ENCODE peak calls at places on chromosomes 11 and 22, in six cellular contexts. One of them, this sample, is unnamed.

GRCh38 chr11:120068114-120068573 is 69.8 kb downstream of the TRIM29 start:
- DNase-seq in A549: no peak
- DNase-seq in IMR-90: peak; percentile 47
- DNase-seq in heart right ventricle: no peak
- DNase-seq in cardiac muscle cell: peak; percentile 59
- DNase-seq in colonic mucosa: no peak
- DNase-seq in this sample: peak; percentile 11

GRCh38 chr22:48112687-48113521 is 1350.5 kb downstream of the TBC1D22A start:
- DNase-seq in A549: peak; percentile 14
- DNase-seq in IMR-90: no peak
- DNase-seq in heart right ventricle: no peak
- DNase-seq in cardiac muscle cell: no peak
- DNase-seq in colonic mucosa: no peak
- DNase-seq in this sample: no peak

GRCh38 chr22:22752556-22753477 is 108.4 kb downstream of the GGTLC2 start:
- DNase-seq in A549: no peak
- DNase-seq in IMR-90: peak; percentile 47
- DNase-seq in heart right ventricle: no peak
- DNase-seq in cardiac muscle cell: peak; percentile 88
- DNase-seq in colonic mucosa: no peak
- DNase-seq in this sample: no peak

GRCh38 chr22:25940479-25940878 is 198.5 kb downstream of the MYO18B start:
- DNase-seq in A549: no peak
- DNase-seq in IMR-90: no peak
- DNase-seq in heart right ventricle: no peak
- DNase-seq in cardiac muscle cell: no peak
- DNase-seq in colonic mucosa: no peak
- DNase-seq in this sample: no peak

GRCh38 chr11:120021978-120022377 is 115.9 kb downstream of the TRIM29 start:
- DNase-seq in A549: no peak
- DNase-seq in IMR-90: no peak
- DNase-seq in heart right ventricle: no peak
- DNase-seq in cardiac muscle cell: no peak
- DNase-seq in colonic mucosa: no peak
- DNase-seq in this sample: peak; percentile 19

GRCh38 chr11:73969991-73970800 is 12.4 kb downstream of the UCP2 start:
- DNase-seq in A549: no peak
- DNase-seq in IMR-90: no peak
- DNase-seq in heart right ventricle: no peak
- DNase-seq in cardiac muscle cell: no peak
- DNase-seq in colonic mucosa: no peak
- DNase-seq in this sample: peak; percentile 28

GRCh38 chr11:132296946-132297610 is 926.7 kb downstream of the NTM start:
- DNase-seq in A549: no peak
- DNase-seq in IMR-90: no peak
- DNase-seq in heart right ventricle: no peak
- DNase-seq in cardiac muscle cell: no peak
- DNase-seq in colonic mucosa: no peak
- DNase-seq in this sample: no peak

GRCh38 chr11:67281552-67282150 is 7.5 kb upstream of the ANKRD13D start:
- DNase-seq in A549: no peak
- DNase-seq in IMR-90: no peak
- DNase-seq in heart right ventricle: no peak
- DNase-seq in cardiac muscle cell: no peak
- DNase-seq in colonic mucosa: no peak
- DNase-seq in this sample: peak; percentile 22

GRCh38 chr11:61826930-61827572 is 1.0 kb upstream of the FADS2 start:
- DNase-seq in A549: no peak
- DNase-seq in IMR-90: no peak
- DNase-seq in heart right ventricle: no peak
- DNase-seq in cardiac muscle cell: no peak
- DNase-seq in colonic mucosa: no peak
- DNase-seq in this sample: no peak

GRCh38 chr22:48299124-48299523 is 1528.5 kb downstream of the BRD1 start:
- DNase-seq in A549: no peak
- DNase-seq in IMR-90: no peak
- DNase-seq in heart right ventricle: no peak
- DNase-seq in cardiac muscle cell: no peak
- DNase-seq in colonic mucosa: peak; percentile 10
- DNase-seq in this sample: no peak

GRCh38 chr22:29479417-29480261 is at the start of gene NEFH:
- DNase-seq in A549: no peak
- DNase-seq in IMR-90: no peak
- DNase-seq in heart right ventricle: no peak
- DNase-seq in cardiac muscle cell: no peak
- DNase-seq in colonic mucosa: no peak
- DNase-seq in this sample: no peak

GRCh38 chr11:83655996-83656395 is 369.8 kb upstream of the CCDC90B start:
- DNase-seq in A549: no peak
- DNase-seq in IMR-90: no peak
- DNase-seq in heart right ventricle: no peak
- DNase-seq in cardiac muscle cell: no peak
- DNase-seq in colonic mucosa: no peak
- DNase-seq in this sample: no peak

GRCh38 chr11:68120212-68121066 is 749 bp downstream of the CHKA start:
- DNase-seq in A549: no peak
- DNase-seq in IMR-90: peak; percentile 26
- DNase-seq in heart right ventricle: peak; percentile 42
- DNase-seq in cardiac muscle cell: peak; percentile 46
- DNase-seq in colonic mucosa: peak; percentile 68
- DNase-seq in this sample: peak; percentile 81

GRCh38 chr22:17969732-17970131 is 54.6 kb downstream of the MICAL3 start:
- DNase-seq in A549: peak; percentile 89
- DNase-seq in IMR-90: peak; percentile 99
- DNase-seq in heart right ventricle: no peak
- DNase-seq in cardiac muscle cell: peak; percentile 96
- DNase-seq in colonic mucosa: no peak
- DNase-seq in this sample: no peak

GRCh38 chr11:11534981-11535380 is 86.8 kb downstream of the GALNT18 start:
- DNase-seq in A549: no peak
- DNase-seq in IMR-90: peak; percentile 37
- DNase-seq in heart right ventricle: no peak
- DNase-seq in cardiac muscle cell: peak; percentile 14
- DNase-seq in colonic mucosa: no peak
- DNase-seq in this sample: no peak

GRCh38 chr11:131688056-131688693 is 317.8 kb downstream of the NTM start:
- DNase-seq in A549: peak; percentile 35
- DNase-seq in IMR-90: peak; percentile 41
- DNase-seq in heart right ventricle: peak; percentile 14
- DNase-seq in cardiac muscle cell: peak; percentile 71
- DNase-seq in colonic mucosa: peak; percentile 19
- DNase-seq in this sample: peak; percentile 33

GRCh38 chr11:63868399-63869064 is 29.6 kb downstream of the MARK2 start:
- DNase-seq in A549: no peak
- DNase-seq in IMR-90: no peak
- DNase-seq in heart right ventricle: no peak
- DNase-seq in cardiac muscle cell: peak; percentile 27
- DNase-seq in colonic mucosa: no peak
- DNase-seq in this sample: peak; percentile 33

GRCh38 chr22:46373166-46373565 is 37.7 kb downstream of the TRMU start:
- DNase-seq in A549: no peak
- DNase-seq in IMR-90: no peak
- DNase-seq in heart right ventricle: no peak
- DNase-seq in cardiac muscle cell: no peak
- DNase-seq in colonic mucosa: peak; percentile 74
- DNase-seq in this sample: peak; percentile 71

GRCh38 chr11:59138643-59139042 is 4.0 kb upstream of the FAM111A start:
- DNase-seq in A549: no peak
- DNase-seq in IMR-90: no peak
- DNase-seq in heart right ventricle: no peak
- DNase-seq in cardiac muscle cell: no peak
- DNase-seq in colonic mucosa: no peak
- DNase-seq in this sample: no peak

GRCh38 chr11:34501500-34501899 is 12.1 kb downstream of the ELF5 start:
- DNase-seq in A549: peak; percentile 46
- DNase-seq in IMR-90: peak; percentile 89
- DNase-seq in heart right ventricle: no peak
- DNase-seq in cardiac muscle cell: peak; percentile 92
- DNase-seq in colonic mucosa: no peak
- DNase-seq in this sample: no peak

GRCh38 chr22:48492371-48493320 is 1335.0 kb downstream of the BRD1 start:
- DNase-seq in A549: peak; percentile 85
- DNase-seq in IMR-90: peak; percentile 57
- DNase-seq in heart right ventricle: peak; percentile 34
- DNase-seq in cardiac muscle cell: peak; percentile 78
- DNase-seq in colonic mucosa: peak; percentile 49
- DNase-seq in this sample: no peak

GRCh38 chr22:47850644-47851151 is 1088.2 kb downstream of the TBC1D22A start:
- DNase-seq in A549: no peak
- DNase-seq in IMR-90: no peak
- DNase-seq in heart right ventricle: no peak
- DNase-seq in cardiac muscle cell: no peak
- DNase-seq in colonic mucosa: no peak
- DNase-seq in this sample: no peak

GRCh38 chr11:128506999-128507591 is 80.3 kb downstream of the ETS1 start:
- DNase-seq in A549: peak; percentile 86
- DNase-seq in IMR-90: peak; percentile 96
- DNase-seq in heart right ventricle: peak; percentile 79
- DNase-seq in cardiac muscle cell: peak; percentile 93
- DNase-seq in colonic mucosa: peak; percentile 90
- DNase-seq in this sample: peak; percentile 85

GRCh38 chr11:128507936-128508335 is 79.4 kb downstream of the ETS1 start:
- DNase-seq in A549: no peak
- DNase-seq in IMR-90: no peak
- DNase-seq in heart right ventricle: no peak
- DNase-seq in cardiac muscle cell: no peak
- DNase-seq in colonic mucosa: no peak
- DNase-seq in this sample: no peak

GRCh38 chr11:128509990-128510389 is 77.4 kb downstream of the ETS1 start:
- DNase-seq in A549: peak; percentile 42
- DNase-seq in IMR-90: peak; percentile 79
- DNase-seq in heart right ventricle: no peak
- DNase-seq in cardiac muscle cell: peak; percentile 40
- DNase-seq in colonic mucosa: no peak
- DNase-seq in this sample: no peak

GRCh38 chr11:128506384-128506783 is 81.0 kb downstream of the ETS1 start:
- DNase-seq in A549: no peak
- DNase-seq in IMR-90: no peak
- DNase-seq in heart right ventricle: no peak
- DNase-seq in cardiac muscle cell: no peak
- DNase-seq in colonic mucosa: no peak
- DNase-seq in this sample: no peak

GRCh38 chr11:128508785-128509518 is 78.4 kb downstream of the ETS1 start:
- DNase-seq in A549: peak; percentile 74
- DNase-seq in IMR-90: peak; percentile 86
- DNase-seq in heart right ventricle: no peak
- DNase-seq in cardiac muscle cell: no peak
- DNase-seq in colonic mucosa: no peak
- DNase-seq in this sample: no peak
- H3K4me3 ChIP-seq in A549: peak overlapping the region; percentile 39
- H3K4me3 ChIP-seq in IMR-90: no peak overlapping the region
- H3K4me3 ChIP-seq in heart right ventricle: no peak overlapping the region
- H3K4me3 ChIP-seq in cardiac muscle cell: no peak overlapping the region
- H3K4me3 ChIP-seq in colonic mucosa: no peak overlapping the region
- H3K4me3 ChIP-seq in this sample: no peak overlapping the region

GRCh38 chr22:42277988-42278776 is 7.7 kb upstream of the TCF20 start:
- DNase-seq in A549: no peak
- DNase-seq in IMR-90: no peak
- DNase-seq in heart right ventricle: no peak
- DNase-seq in cardiac muscle cell: peak; percentile 22
- DNase-seq in colonic mucosa: no peak
- DNase-seq in this sample: no peak
- TF ChIP-seq CTCF in A549: no peak
- TF ChIP-seq CTCF in IMR-90: peak; percentile 25
- TF ChIP-seq CTCF in heart right ventricle: no peak
- TF ChIP-seq CTCF in cardiac muscle cell: peak; percentile 20
- TF ChIP-seq CTCF in colonic mucosa: peak; percentile 12
- TF ChIP-seq CTCF in this sample: no peak

GRCh38 chr22:49961601-49962011 is 1.0 kb downstream of the PIM3 start:
- DNase-seq in A549: peak; percentile 49
- DNase-seq in IMR-90: no peak
- DNase-seq in heart right ventricle: peak; percentile 30
- DNase-seq in cardiac muscle cell: peak; percentile 33
- DNase-seq in colonic mucosa: peak; percentile 38
- DNase-seq in this sample: no peak

GRCh38 chr22:49963647-49964026 is 3.1 kb downstream of the PIM3 start:
- DNase-seq in A549: no peak
- DNase-seq in IMR-90: no peak
- DNase-seq in heart right ventricle: no peak
- DNase-seq in cardiac muscle cell: no peak
- DNase-seq in colonic mucosa: peak; percentile 70
- DNase-seq in this sample: peak; percentile 64

GRCh38 chr22:49962012-49962750 is 1.6 kb downstream of the PIM3 start:
- DNase-seq in A549: peak; percentile 85
- DNase-seq in IMR-90: peak; percentile 93
- DNase-seq in heart right ventricle: peak; percentile 93
- DNase-seq in cardiac muscle cell: peak; percentile 96
- DNase-seq in colonic mucosa: peak; percentile 89
- DNase-seq in this sample: peak; percentile 88

GRCh38 chr22:49964136-49964492 is 3.5 kb downstream of the PIM3 start:
- DNase-seq in A549: no peak
- DNase-seq in IMR-90: no peak
- DNase-seq in heart right ventricle: no peak
- DNase-seq in cardiac muscle cell: no peak
- DNase-seq in colonic mucosa: no peak
- DNase-seq in this sample: peak; percentile 20

GRCh38 chr22:49962751-49963646 is 2.4 kb downstream of the PIM3 start:
- DNase-seq in A549: no peak
- DNase-seq in IMR-90: no peak
- DNase-seq in heart right ventricle: peak; percentile 18
- DNase-seq in cardiac muscle cell: no peak
- DNase-seq in colonic mucosa: peak; percentile 39
- DNase-seq in this sample: peak; percentile 54
- H3K4me1 ChIP-seq in A549: peaks cover 42% of the 10 kb centered on the region
- H3K4me1 ChIP-seq in IMR-90: peaks cover 40% of the 10 kb centered on the region
- H3K4me1 ChIP-seq in heart right ventricle: peaks cover 65% of the 10 kb centered on the region
- H3K4me1 ChIP-seq in cardiac muscle cell: peaks cover 36% of the 10 kb centered on the region
- H3K4me1 ChIP-seq in colonic mucosa: peaks cover 26% of the 10 kb centered on the region
- H3K4me1 ChIP-seq in this sample: peaks cover 37% of the 10 kb centered on the region

GRCh38 chr11:77035041-77035440 is 843 bp downstream of the B3GNT6 start:
- DNase-seq in A549: no peak
- DNase-seq in IMR-90: no peak
- DNase-seq in heart right ventricle: no peak
- DNase-seq in cardiac muscle cell: no peak
- DNase-seq in colonic mucosa: peak; percentile 15
- DNase-seq in this sample: no peak

GRCh38 chr11:77036398-77036797 is 2.2 kb downstream of the B3GNT6 start:
- DNase-seq in A549: no peak
- DNase-seq in IMR-90: no peak
- DNase-seq in heart right ventricle: no peak
- DNase-seq in cardiac muscle cell: no peak
- DNase-seq in colonic mucosa: peak; percentile 15
- DNase-seq in this sample: no peak

GRCh38 chr11:77037057-77037456 is 2.9 kb downstream of the B3GNT6 start:
- DNase-seq in A549: no peak
- DNase-seq in IMR-90: no peak
- DNase-seq in heart right ventricle: no peak
- DNase-seq in cardiac muscle cell: no peak
- DNase-seq in colonic mucosa: peak; percentile 18
- DNase-seq in this sample: no peak

GRCh38 chr11:77038029-77038824 is 4.0 kb downstream of the B3GNT6 start:
- DNase-seq in A549: no peak
- DNase-seq in IMR-90: peak; percentile 29
- DNase-seq in heart right ventricle: no peak
- DNase-seq in cardiac muscle cell: no peak
- DNase-seq in colonic mucosa: no peak
- DNase-seq in this sample: no peak

GRCh38 chr11:77035580-77035979 is 1.4 kb downstream of the B3GNT6 start:
- DNase-seq in A549: peak; percentile 48
- DNase-seq in IMR-90: no peak
- DNase-seq in heart right ventricle: no peak
- DNase-seq in cardiac muscle cell: no peak
- DNase-seq in colonic mucosa: peak; percentile 72
- DNase-seq in this sample: peak; percentile 72
- H3K4me3 ChIP-seq in A549: no peak overlapping the region
- H3K4me3 ChIP-seq in IMR-90: no peak overlapping the region
- H3K4me3 ChIP-seq in heart right ventricle: no peak overlapping the region
- H3K4me3 ChIP-seq in cardiac muscle cell: no peak overlapping the region
- H3K4me3 ChIP-seq in colonic mucosa: peak overlapping the region; percentile 12
- H3K4me3 ChIP-seq in this sample: no peak overlapping the region

This sample was measured in mucosa of descending colon.